ENCODE peak calls at places on chromosomes 7 and 10, in four cellular contexts. N, L, R and F are unnamed samples.

GRCh38 chr7:98423043-98423442 is 22.2 kb upstream of the BAIAP2L1 start:
- DNase-seq in N (no peak), L (peak; percentile 20), R (no peak), F (peak; percentile 34)

GRCh38 chr10:28180654-28181053 is 122.2 kb downstream of the MPP7 start:
- DNase-seq in N (no peak), L (no peak), R (no peak), F (no peak)

GRCh38 chr10:37619336-37619735 is 238.1 kb downstream of the ZNF248 start:
- DNase-seq in N (no peak), L (no peak), R (no peak), F (no peak)

GRCh38 chr7:158111556-158111880 is 476.1 kb downstream of the PTPRN2 start:
- DNase-seq in N (no peak), L (no peak), R (no peak), F (no peak)

GRCh38 chr10:51878695-51879094 is 179.3 kb upstream of the CSTF2T start:
- DNase-seq in N (no peak), L (no peak), R (no peak), F (no peak)

GRCh38 chr7:158190756-158191155 is 396.9 kb downstream of the PTPRN2 start:
- DNase-seq in N (no peak), L (no peak), R (no peak), F (no peak)

GRCh38 chr7:98988641-98989040 is 110.3 kb downstream of the TRRAP start:
- DNase-seq in N (no peak), L (no peak), R (no peak), F (no peak)

GRCh38 chr7:155807805-155808550 is 4.3 kb downstream of the SHH start:
- DNase-seq in N (no peak), L (no peak), R (no peak), F (no peak)

GRCh38 chr7:128932862-128933821 is 4.6 kb upstream of the IRF5 start:
- DNase-seq in N (peak; percentile 39), L (no peak), R (no peak), F (no peak)

GRCh38 chr10:21022821-21023220 is 125.7 kb upstream of the NEBL start:
- DNase-seq in N (no peak), L (no peak), R (no peak), F (no peak)

GRCh38 chr7:118148930-118149329 is 35.0 kb upstream of the LSM8 start:
- DNase-seq in N (no peak), L (peak; percentile 2), R (peak; percentile 46), F (no peak)

GRCh38 chr7:69962077-69962855 is 364.0 kb downstream of the AUTS2 start:
- DNase-seq in N (no peak), L (peak; percentile 22), R (no peak), F (no peak)

GRCh38 chr7:52455571-52455970 is 579.9 kb upstream of the POM121L12 start:
- DNase-seq in N (no peak), L (no peak), R (no peak), F (no peak)

GRCh38 chr10:49109669-49110335 is 5.5 kb downstream of the VSTM4 start:
- DNase-seq in N (peak; percentile 26), L (peak; percentile 67), R (peak; percentile 86), F (peak; percentile 40)

GRCh38 chr10:69101451-69102095 is 13.7 kb downstream of the SRGN start:
- DNase-seq in N (no peak), L (peak; percentile 34), R (peak; percentile 55), F (no peak)

GRCh38 chr7:46432666-46433065 is 511.6 kb upstream of the IGFBP3 start:
- DNase-seq in N (no peak), L (peak; percentile 69), R (peak; percentile 22), F (peak; percentile 50)

GRCh38 chr7:5528071-5528814 is 104.6 kb upstream of the TNRC18 start:
- DNase-seq in N (peak; percentile 35), L (peak; percentile 51), R (peak; percentile 55), F (peak; percentile 67)

GRCh38 chr7:39609462-39610149 is 13.8 kb upstream of the RALA start:
- DNase-seq in N (no peak), L (no peak), R (no peak), F (peak; percentile 58)

GRCh38 chr10:128963246-128964099 is 503.6 kb upstream of the MGMT start:
- DNase-seq in N (no peak), L (no peak), R (no peak), F (no peak)

GRCh38 chr7:127973797-127974196 is 57.4 kb downstream of the LRRC4 start:
- DNase-seq in N (no peak), L (no peak), R (no peak), F (no peak)

GRCh38 chr7:44539669-44540516 is 1.2 kb downstream of the NPC1L1 start:
- DNase-seq in N (no peak), L (no peak), R (no peak), F (no peak)

GRCh38 chr7:7962851-7963250 is 5.7 kb upstream of the GLCCI1 start:
- DNase-seq in N (no peak), L (no peak), R (peak; percentile 13), F (peak; percentile 81)

GRCh38 chr10:13271552-13272163 is 28.2 kb downstream of the PHYH start:
- DNase-seq in N (peak; percentile 10), L (peak; percentile 17), R (no peak), F (peak; percentile 55)

GRCh38 chr7:117274951-117275350 is 47.9 kb downstream of the WNT2 start:
- DNase-seq in N (no peak), L (no peak), R (peak; percentile 25), F (peak; percentile 60)

GRCh38 chr10:29130190-29130673 is 158.6 kb upstream of the LYZL1 start:
- DNase-seq in N (no peak), L (peak; percentile 56), R (peak; percentile 62), F (peak; percentile 16)

GRCh38 chr7:28298870-28299484 is 113.3 kb upstream of the CREB5 start:
- DNase-seq in N (peak; percentile 24), L (peak; percentile 85), R (peak; percentile 75), F (peak; percentile 87)

GRCh38 chr7:129550673-129551360 is 48.5 kb downstream of the SMKR1 start:
- DNase-seq in N (no peak), L (no peak), R (no peak), F (peak; percentile 90)

GRCh38 chr7:141178486-141179135 is 104.7 kb downstream of the TMEM178B start:
- DNase-seq in N (no peak), L (no peak), R (no peak), F (no peak)

GRCh38 chr10:101602767-101603398 is 14.8 kb downstream of the DPCD start:
- DNase-seq in N (peak; percentile 61), L (peak; percentile 71), R (peak; percentile 50), F (peak; percentile 86)

GRCh38 chr7:24427048-24427447 is 143.1 kb downstream of the NPY start:
- DNase-seq in N (no peak), L (no peak), R (no peak), F (no peak)

GRCh38 chr10:49738616-49739360 is 23.3 kb downstream of the OGDHL start:
- DNase-seq in N (no peak), L (no peak), R (no peak), F (no peak)

GRCh38 chr10:19659920-19660655 is 156.1 kb upstream of the PLXDC2 start:
- DNase-seq in N (no peak), L (no peak), R (no peak), F (peak; percentile 16)

GRCh38 chr7:138565451-138566114 is 105.5 kb downstream of the TRIM24 start:
- DNase-seq in N (no peak), L (peak; percentile 67), R (peak; percentile 72), F (peak; percentile 65)

GRCh38 chr10:52954407-52954806 is 181.8 kb upstream of the MBL2 start:
- DNase-seq in N (no peak), L (no peak), R (no peak), F (no peak)

GRCh38 chr10:9305018-9305655 is 1250.6 kb downstream of the GATA3 start:
- DNase-seq in N (no peak), L (peak; percentile 52), R (peak; percentile 49), F (peak; percentile 49)

GRCh38 chr10:30587522-30588031 is 42.0 kb downstream of the LYZL2 start:
- DNase-seq in N (peak; percentile 14), L (no peak), R (no peak), F (no peak)

GRCh38 chr7:70919491-70920073 is 212.4 kb upstream of the GALNT17 start:
- DNase-seq in N (no peak), L (no peak), R (no peak), F (no peak)

GRCh38 chr10:70649526-70649925 is 22.8 kb upstream of the ADAMTS14 start:
- DNase-seq in N (no peak), L (peak; percentile 60), R (peak; percentile 75), F (peak; percentile 88)

GRCh38 chr7:136168021-136168420 is 190.9 kb upstream of the MTPN start:
- DNase-seq in N (no peak), L (no peak), R (no peak), F (no peak)
- TF ChIP-seq CTCF in N (no peak), L (no peak), R (no peak), F (no peak)

GRCh38 chr10:74282151-74282852 is 131.3 kb downstream of the ADK start:
- DNase-seq in N (no peak), L (peak; percentile 79), R (peak; percentile 60), F (peak; percentile 62)
- H3K4me3 ChIP-seq in N (no peak overlapping the region), L (no peak overlapping the region), R (no peak overlapping the region), F (no peak overlapping the region)

GRCh38 chr10:113320980-113321379 is 231.9 kb upstream of the HABP2 start:
- DNase-seq in N (peak; percentile 41), L (no peak), R (no peak), F (no peak)
- TF ChIP-seq CTCF in N (no peak), L (no peak), R (no peak), F (no peak)

GRCh38 chr10:103895458-103896186 is 22.4 kb downstream of the STN1 start:
- DNase-seq in N (no peak), L (peak; percentile 69), R (peak; percentile 74), F (peak; percentile 94)
- H3K4me3 ChIP-seq in N (no peak overlapping the region), L (no peak overlapping the region), R (no peak overlapping the region), F (no peak overlapping the region)

DNA sequence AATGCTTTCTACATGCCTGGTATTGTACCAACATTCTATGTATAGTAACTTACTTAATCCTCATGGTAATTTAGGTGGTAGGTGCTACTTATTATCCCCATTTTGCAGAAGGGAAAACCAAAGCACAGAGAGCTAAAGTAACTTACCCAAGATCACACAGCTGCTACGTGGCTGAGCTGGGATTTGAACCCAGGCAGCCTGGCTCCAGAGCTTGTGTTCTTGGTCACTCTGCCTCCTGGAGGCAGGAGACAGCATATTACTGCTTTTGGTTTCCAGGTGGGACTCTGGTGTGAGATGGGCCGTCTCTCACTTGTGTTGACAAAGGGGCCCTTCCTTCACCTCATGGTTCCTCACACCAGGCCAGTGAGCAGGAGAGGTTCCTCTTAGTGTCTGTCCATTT is 79.8 kb upstream of the PPIF start:
- DNase-seq in N (no peak), L (peak; percentile 7), R (no peak), F (no peak)
- TF ChIP-seq CTCF in N (no peak), L (no peak), R (peak; percentile 13), F (peak; percentile 14)

GRCh38 chr7:17043012-17043877 is 161.5 kb upstream of the AGR3 start:
- DNase-seq in N (no peak), L (peak; percentile 55), R (peak; percentile 70), F (peak; percentile 38)
- H3K4me3 ChIP-seq in N (no peak overlapping the region), L (peak overlapping the region; percentile 8), R (no peak overlapping the region), F (peak overlapping the region; percentile 1)